ENCODE peak calls at places on chromosomes 13 and 19, in four cellular contexts. A is mammary epithelial cell, E is fibroblast of pulmonary artery, W is WTC11. Z is an unnamed sample.
A peak's percentile ranks its signal among the peaks of the same experiment; 100 is the strongest.

GRCh38 chr13:102586615-102587014 is 10.2 kb upstream of the TPP2 start:
- DNase-seq in A (peak; percentile 89), E (no peak), W (no peak), Z (no peak)

GRCh38 chr19:1435378-1435989 is 2.7 kb upstream of the RPS15 start:
- DNase-seq in A (no peak), E (no peak), W (no peak), Z (no peak)

GRCh38 chr19:15149704-15150103 is 42.5 kb downstream of the SYDE1 start:
- DNase-seq in A (no peak), E (no peak), W (no peak), Z (no peak)

GRCh38 chr19:35960432-35960972 is 24.3 kb downstream of the LRFN3 start:
- DNase-seq in A (no peak), E (no peak), W (no peak), Z (no peak)

GRCh38 chr13:44758595-44759221 is 182.6 kb upstream of the TSC22D1 start:
- DNase-seq in A (peak; percentile 92), E (peak; percentile 86), W (no peak), Z (no peak)

GRCh38 chr19:55591555-55591954 is 7.8 kb downstream of the FIZ1 start:
- DNase-seq in A (no peak), E (no peak), W (peak; percentile 55), Z (no peak)

GRCh38 chr13:40164137-40164536 is 502.3 kb downstream of the FOXO1 start:
- DNase-seq in A (peak; percentile 67), E (peak; percentile 36), W (no peak), Z (no peak)

GRCh38 chr19:33345163-33345562 is 28.3 kb upstream of the CEBPG start:
- DNase-seq in A (no peak), E (no peak), W (no peak), Z (no peak)

GRCh38 chr13:112652512-112653458 is 37.1 kb upstream of the ATP11A start:
- DNase-seq in A (peak; percentile 47), E (no peak), W (no peak), Z (no peak)

GRCh38 chr13:109672545-109672944 is 113.8 kb downstream of the IRS2 start:
- DNase-seq in A (no peak), E (no peak), W (no peak), Z (no peak)

GRCh38 chr19:13483215-13483614 is 23.1 kb downstream of the CACNA1A start:
- DNase-seq in A (no peak), E (no peak), W (no peak), Z (no peak)

Z was measured in cerebellar nuclear complex.